ENCODE peak calls at places on chromosomes 5 and 9, in four cellular contexts. D, W, V and Q are unnamed samples.
A peak's percentile ranks its signal among the peaks of the same experiment; 100 is the strongest.

GRCh38 chr5:148145916-148146315 is 22.4 kb upstream of the SPINK14 start:
- DNase-seq in D (no peak), W (peak; percentile 74), V (no peak), Q (no peak)

GRCh38 chr5:157464518-157465171 is 4.6 kb downstream of the NIPAL4 start:
- DNase-seq in D (peak; percentile 77), W (no peak), V (peak; percentile 35), Q (no peak)

GRCh38 chr9:96858018-96858573 is 3.8 kb upstream of the ZNF782 start:
- DNase-seq in D (no peak), W (no peak), V (no peak), Q (no peak)

GRCh38 chr9:135753391-135754105 is 51.6 kb downstream of the KCNT1 start:
- DNase-seq in D (no peak), W (no peak), V (no peak), Q (no peak)

GRCh38 chr9:98365227-98365669 is 109.8 kb upstream of the TBC1D2 start:
- DNase-seq in D (no peak), W (no peak), V (no peak), Q (no peak)

GRCh38 chr9:14563902-14564578 is 129.2 kb downstream of the ZDHHC21 start:
- DNase-seq in D (no peak), W (no peak), V (no peak), Q (no peak)

GRCh38 chr9:91711755-91712591 is 238.1 kb downstream of the ROR2 start:
- DNase-seq in D (no peak), W (no peak), V (no peak), Q (no peak)

GRCh38 chr5:170923910-170924620 is 62.2 kb downstream of the RANBP17 start:
- DNase-seq in D (no peak), W (no peak), V (no peak), Q (no peak)

GRCh38 chr9:98255064-98255577 is 328 bp downstream of the TBC1D2 start:
- DNase-seq in D (no peak), W (no peak), V (no peak), Q (no peak)

GRCh38 chr9:104808030-104808614 is 44.2 kb downstream of the NIPSNAP3B start:
- DNase-seq in D (no peak), W (peak; percentile 68), V (no peak), Q (no peak)

GRCh38 chr9:130522233-130522808 is 57.1 kb upstream of the FUBP3 start:
- DNase-seq in D (no peak), W (no peak), V (no peak), Q (no peak)

GRCh38 chr5:77218263-77218662 is 7.8 kb downstream of the PDE8B start:
- DNase-seq in D (no peak), W (no peak), V (no peak), Q (no peak)

GRCh38 chr5:72486371-72486770 is 20.8 kb downstream of the ZNF366 start:
- DNase-seq in D (no peak), W (no peak), V (no peak), Q (no peak)

GRCh38 chr9:133725886-133726285 is 12.3 kb downstream of the SARDH start:
- DNase-seq in D (no peak), W (no peak), V (no peak), Q (peak; percentile 6)

GRCh38 chr5:52920929-52921328 is 68.2 kb upstream of the ITGA2 start:
- DNase-seq in D (no peak), W (no peak), V (no peak), Q (no peak)

GRCh38 chr5:154044099-154044498 is 5.3 kb downstream of the MFAP3 start:
- DNase-seq in D (no peak), W (no peak), V (no peak), Q (no peak)

GRCh38 chr9:137705906-137706305 is 87.1 kb downstream of the EHMT1 start:
- DNase-seq in D (no peak), W (no peak), V (no peak), Q (no peak)

GRCh38 chr5:40654377-40655006 is 25.2 kb upstream of the PTGER4 start:
- DNase-seq in D (no peak), W (no peak), V (no peak), Q (no peak)

GRCh38 chr5:82349651-82350050 is 71.5 kb upstream of the RPS23 start:
- DNase-seq in D (no peak), W (no peak), V (no peak), Q (no peak)

GRCh38 chr9:133742251-133742650 is 4.1 kb upstream of the SARDH start:
- DNase-seq in D (peak; percentile 60), W (no peak), V (no peak), Q (no peak)

GRCh38 chr5:98771389-98772109 is 1.9 kb upstream of the RGMB start:
- DNase-seq in D (no peak), W (peak; percentile 79), V (peak; percentile 38), Q (no peak)

GRCh38 chr9:137149367-137149766 is 10.4 kb downstream of the GRIN1 start:
- DNase-seq in D (no peak), W (no peak), V (no peak), Q (no peak)

GRCh38 chr9:90421786-90422185 is 220.8 kb downstream of the DIRAS2 start:
- DNase-seq in D (no peak), W (no peak), V (no peak), Q (no peak)

GRCh38 chr5:76219636-76220035 is 136.5 kb downstream of the SV2C start:
- DNase-seq in D (no peak), W (no peak), V (no peak), Q (no peak)

GRCh38 chr5:168366124-168366523 is 74.7 kb downstream of the WWC1 start:
- DNase-seq in D (no peak), W (no peak), V (no peak), Q (no peak)

GRCh38 chr9:15735083-15735974 is 182.5 kb downstream of the CCDC171 start:
- DNase-seq in D (no peak), W (no peak), V (no peak), Q (no peak)

GRCh38 chr5:139635606-139636206 is 12.4 kb upstream of the CXXC5 start:
- DNase-seq in D (peak; percentile 88), W (peak; percentile 79), V (peak; percentile 70), Q (peak; percentile 91)

GRCh38 chr5:69167488-69167845 is 517 bp downstream of the CCNB1 start:
- DNase-seq in D (no peak), W (no peak), V (no peak), Q (no peak)

GRCh38 chr9:98971168-98971914 is 27.6 kb downstream of the COL15A1 start:
- DNase-seq in D (peak; percentile 77), W (no peak), V (no peak), Q (no peak)

GRCh38 chr5:170603578-170604565 is 100.1 kb downstream of the KCNIP1 start:
- DNase-seq in D (peak; percentile 78), W (peak; percentile 34), V (no peak), Q (no peak)

GRCh38 chr9:22813520-22813919 is 366.9 kb downstream of the DMRTA1 start:
- DNase-seq in D (no peak), W (no peak), V (no peak), Q (no peak)

GRCh38 chr9:1939926-1940368 is 75.2 kb upstream of the SMARCA2 start:
- DNase-seq in D (no peak), W (peak; percentile 68), V (no peak), Q (no peak)

GRCh38 chr5:55920784-55921183 is 69.6 kb downstream of the IL31RA start:
- DNase-seq in D (peak; percentile 40), W (no peak), V (no peak), Q (no peak)

GRCh38 chr5:132013006-132013689 is 1.7 kb upstream of the ACSL6 start:
- DNase-seq in D (peak; percentile 41), W (no peak), V (peak; percentile 34), Q (no peak)

GRCh38 chr5:5409151-5409810 is 13.2 kb upstream of the ICE1 start:
- DNase-seq in D (no peak), W (no peak), V (no peak), Q (no peak)

GRCh38 chr5:150559701-150560100 is 51.8 kb downstream of the NDST1 start:
- DNase-seq in D (no peak), W (no peak), V (no peak), Q (no peak)

GRCh38 chr9:104779334-104779733 is 15.4 kb downstream of the NIPSNAP3B start:
- DNase-seq in D (no peak), W (no peak), V (no peak), Q (no peak)

GRCh38 chr9:134630393-134630790 is 11.2 kb upstream of the COL5A1 start:
- DNase-seq in D (peak; percentile 53), W (no peak), V (peak; percentile 1), Q (peak; percentile 12)

GRCh38 chr9:134136117-134136996 is 475 bp downstream of the WDR5 start:
- DNase-seq in D (no peak), W (peak; percentile 23), V (no peak), Q (no peak)

GRCh38 chr9:5625916-5626315 is 3.0 kb upstream of the RIC1 start:
- DNase-seq in D (no peak), W (no peak), V (no peak), Q (no peak)

GRCh38 chr5:179342577-179342976 is 2.7 kb downstream of the ADAMTS2 start:
- DNase-seq in D (peak; percentile 81), W (no peak), V (no peak), Q (peak; percentile 60)
- TF ChIP-seq CTCF in D (peak; percentile 56), W (no peak), V (no peak), Q (peak; percentile 27)

GRCh38 chr9:125262217-125262991 is 778 bp downstream of the GAPVD1 start:
- DNase-seq in D (no peak), W (no peak), V (no peak), Q (no peak)
- H3K27ac ChIP-seq in D (peak overlapping the region; percentile 88), W (peak overlapping the region; percentile 6), V (peak overlapping the region; percentile 97), Q (no peak overlapping the region)

DNA sequence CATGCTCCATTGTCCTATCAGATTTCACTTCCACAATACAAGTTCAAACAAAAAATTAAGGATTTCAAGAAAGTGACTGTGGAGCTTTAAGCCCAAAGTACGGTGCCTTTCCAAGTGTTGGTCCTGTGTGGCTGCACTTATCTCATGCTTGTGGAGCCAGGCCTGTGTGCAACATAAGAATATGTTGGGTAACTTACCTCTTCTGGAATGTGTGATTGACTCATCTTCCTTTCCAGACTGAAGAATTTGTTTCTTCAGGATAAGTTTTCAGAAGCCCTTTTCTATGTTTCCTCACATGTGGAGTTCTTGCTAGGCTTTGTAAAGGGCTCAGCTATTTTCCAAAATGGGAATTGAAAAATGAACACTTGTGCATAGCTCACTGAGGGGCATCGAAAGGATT is 485.1 kb upstream of the PAPPA start:
- DNase-seq in D (no peak), W (no peak), V (no peak), Q (no peak)
- H3K4me1 ChIP-seq in D (peaks cover 20% of the 10 kb centered on the region), W (no peaks in the 10 kb centered on the region), V (no peaks in the 10 kb centered on the region), Q (no peaks in the 10 kb centered on the region)

GRCh38 chr9:100222674-100223073 is 123.6 kb downstream of the INVS start:
- DNase-seq in D (no peak), W (no peak), V (no peak), Q (no peak)
- TF ChIP-seq CTCF in D (peak; percentile 44), W (peak; percentile 10), V (no peak), Q (no peak)

GRCh38 chr5:58240286-58240685 is 219.6 kb downstream of the PLK2 start:
- DNase-seq in D (no peak), W (no peak), V (no peak), Q (no peak)

GRCh38 chr5:58239731-58240130 is 220.2 kb downstream of the PLK2 start:
- DNase-seq in D (no peak), W (no peak), V (no peak), Q (no peak)

GRCh38 chr5:58235279-58235678 is 224.6 kb downstream of the PLK2 start:
- DNase-seq in D (no peak), W (no peak), V (no peak), Q (no peak)

GRCh38 chr5:58239075-58239474 is 220.8 kb downstream of the PLK2 start:
- DNase-seq in D (no peak), W (no peak), V (no peak), Q (no peak)

GRCh38 chr5:58236498-58236897 is 223.4 kb downstream of the PLK2 start:
- DNase-seq in D (no peak), W (no peak), V (no peak), Q (no peak)
- H3K27ac ChIP-seq in D (no peak overlapping the region), W (no peak overlapping the region), V (no peak overlapping the region), Q (no peak overlapping the region)